ENCODE peak calls at places on chromosomes 13 and 19, in five cellular contexts. A is cardiac septum, B is mesenchymal stem cell, V is right cardiac atrium, Q is mucosa of gallbladder. F is an unnamed sample.
A peak's percentile ranks its signal among the peaks of the same experiment; 100 is the strongest.

GRCh38 chr13:87851395-87851794 is 180.2 kb downstream of the SLITRK5 start:
- DNase-seq in A (no peak), B (no peak), V (no peak), Q (no peak), F (no peak)

GRCh38 chr13:111337206-111337605 is 16.8 kb downstream of the TEX29 start:
- DNase-seq in A (no peak), B (peak; percentile 74), V (no peak), Q (peak; percentile 7), F (no peak)

GRCh38 chr13:113935523-113935922 is 38.4 kb downstream of the C13orf46 start:
- DNase-seq in A (no peak), B (no peak), V (no peak), Q (no peak), F (no peak)

GRCh38 chr19:16338470-16339360 is 14.1 kb downstream of the KLF2 start:
- DNase-seq in A (no peak), B (peak; percentile 87), V (peak; percentile 75), Q (no peak), F (no peak)

GRCh38 chr13:85543144-85543543 is 256.1 kb downstream of the SLITRK6 start:
- DNase-seq in A (no peak), B (no peak), V (no peak), Q (no peak), F (peak; percentile 11)

GRCh38 chr19:44684892-44685847 is 13.8 kb upstream of the CEACAM16 start:
- DNase-seq in A (no peak), B (peak; percentile 100), V (peak; percentile 77), Q (peak; percentile 29), F (no peak)

GRCh38 chr13:47463726-47464125 is 537.3 kb downstream of the SUCLA2 start:
- DNase-seq in A (no peak), B (peak; percentile 80), V (no peak), Q (no peak), F (no peak)

GRCh38 chr13:29713841-29714240 is 118.4 kb upstream of the SLC7A1 start:
- DNase-seq in A (no peak), B (no peak), V (no peak), Q (no peak), F (no peak)

GRCh38 chr13:99041788-99042187 is 63.9 kb upstream of the DOCK9 start:
- DNase-seq in A (no peak), B (no peak), V (no peak), Q (no peak), F (no peak)

GRCh38 chr19:16876904-16877361 is 11.9 kb upstream of the F2RL3 start:
- DNase-seq in A (no peak), B (peak; percentile 54), V (no peak), Q (no peak), F (no peak)

GRCh38 chr19:34351382-34351802 is 13.6 kb upstream of the GPI start:
- DNase-seq in A (no peak), B (no peak), V (no peak), Q (peak; percentile 78), F (no peak)

GRCh38 chr19:30307191-30307974 is 64.8 kb upstream of the ZNF536 start:
- DNase-seq in A (no peak), B (no peak), V (no peak), Q (no peak), F (no peak)

F was measured in LNCaP clone FGC.